ENCODE peak calls at places on chromosomes 7 and 10, in six cellular contexts. W is Peyer's patch; C is NCI-H345; T is heart left ventricle; Q is activated T-cell treated with anti-CD3 and anti-CD28 coated beads for 4 hours; I is CD8-positive, alpha-beta memory T cell. A is an unnamed sample.

GRCh38 chr10:69759641-69760040 is 42.1 kb upstream of the COL13A1 start:
- DNase-seq in W (no peak), C (no peak), T (no peak), Q (no peak), I (no peak), A (no peak)

GRCh38 chr10:112565434-112566053 is 118.5 kb downstream of the VTI1A start:
- DNase-seq in W (no peak), C (peak; percentile 41), T (peak; percentile 28), Q (no peak), I (no peak), A (peak; percentile 33)

GRCh38 chr10:102435529-102436233 is 3.3 kb upstream of the CUEDC2 start:
- DNase-seq in W (no peak), C (no peak), T (no peak), Q (peak; percentile 35), I (no peak), A (no peak)

GRCh38 chr10:101709359-101710063 is 14.5 kb upstream of the FBXW4 start:
- DNase-seq in W (no peak), C (no peak), T (no peak), Q (no peak), I (no peak), A (no peak)

GRCh38 chr7:22935269-22935668 is 78.7 kb downstream of the HYCC1 start:
- DNase-seq in W (no peak), C (no peak), T (no peak), Q (no peak), I (no peak), A (no peak)

GRCh38 chr7:101950450-101951119 is 133.2 kb downstream of the CUX1 start:
- DNase-seq in W (no peak), C (no peak), T (no peak), Q (no peak), I (no peak), A (no peak)

GRCh38 chr7:33039257-33039904 is 23.2 kb downstream of the NT5C3A start:
- DNase-seq in W (no peak), C (no peak), T (no peak), Q (no peak), I (peak; percentile 24), A (no peak)

GRCh38 chr7:96495751-96496216 is 173.9 kb upstream of the SLC25A13 start:
- DNase-seq in W (no peak), C (peak; percentile 75), T (no peak), Q (no peak), I (no peak), A (peak; percentile 94)

GRCh38 chr7:148856035-148856881 is 27.8 kb downstream of the EZH2 start:
- DNase-seq in W (peak; percentile 47), C (peak; percentile 28), T (no peak), Q (peak; percentile 25), I (peak; percentile 59), A (no peak)

GRCh38 chr10:129922598-129923123 is 41.4 kb downstream of the EBF3 start:
- DNase-seq in W (no peak), C (no peak), T (no peak), Q (no peak), I (no peak), A (no peak)

GRCh38 chr7:70807650-70808049 is 324.3 kb upstream of the GALNT17 start:
- DNase-seq in W (no peak), C (no peak), T (no peak), Q (no peak), I (no peak), A (no peak)

GRCh38 chr10:70135684-70136083 is 3.1 kb upstream of the AIFM2 start:
- DNase-seq in W (no peak), C (no peak), T (peak; percentile 11), Q (no peak), I (no peak), A (no peak)

GRCh38 chr10:97498841-97499560 is at the start of gene UBTD1:
- DNase-seq in W (peak; percentile 45), C (peak; percentile 11), T (peak; percentile 65), Q (peak; percentile 14), I (no peak), A (peak; percentile 9)

GRCh38 chr10:27240891-27241639 is 468 bp upstream of the ACBD5 start:
- DNase-seq in W (peak; percentile 66), C (peak; percentile 12), T (no peak), Q (no peak), I (peak; percentile 39), A (no peak)

GRCh38 chr10:112959207-112959838 is 9.3 kb downstream of the TCF7L2 start:
- DNase-seq in W (no peak), C (no peak), T (no peak), Q (no peak), I (no peak), A (no peak)

GRCh38 chr7:29194594-29195417 is at the start of gene CHN2:
- DNase-seq in W (peak; percentile 47), C (peak; percentile 63), T (peak; percentile 67), Q (peak; percentile 26), I (peak; percentile 70), A (peak; percentile 54)